ENCODE peak calls at places on chromosomes 3 and 15, in five cellular contexts. One of them, this sample, is unnamed.

GRCh38 chr15:25671132-25671531 is 192.0 kb downstream of the ATP10A start:
- DNase-seq in NCI-H446: no peak
- DNase-seq in SJSA1: no peak
- DNase-seq in activated CD8-positive, alpha-beta memory T cell treated with anti-CD3 and anti-CD28 coated beads, Interleukin-2, amount 50 U/mL, for 4 hours: no peak
- DNase-seq in stimulated activated CD4-positive, alpha-beta T cell treated with anti-CD3 and anti-CD28 coated beads, Interleukin-4, amount 100 ng/mL, for 48 hours: no peak
- DNase-seq in this sample: no peak

GRCh38 chr3:47890832-47891620 is 88.1 kb downstream of the DHX30 start:
- DNase-seq in NCI-H446: no peak
- DNase-seq in activated CD8-positive, alpha-beta memory T cell treated with anti-CD3 and anti-CD28 coated beads, Interleukin-2, amount 50 U/mL, for 4 hours: no peak
- DNase-seq in stimulated activated CD4-positive, alpha-beta T cell treated with anti-CD3 and anti-CD28 coated beads, Interleukin-4, amount 100 ng/mL, for 48 hours: no peak
- DNase-seq in SJSA1: no peak
- DNase-seq in this sample: no peak

GRCh38 chr15:57406040-57406772 is 29.9 kb downstream of the CGNL1 start:
- DNase-seq in stimulated activated CD4-positive, alpha-beta T cell treated with anti-CD3 and anti-CD28 coated beads, Interleukin-4, amount 100 ng/mL, for 48 hours: no peak
- DNase-seq in activated CD8-positive, alpha-beta memory T cell treated with anti-CD3 and anti-CD28 coated beads, Interleukin-2, amount 50 U/mL, for 4 hours: no peak
- DNase-seq in NCI-H446: no peak
- DNase-seq in SJSA1: no peak
- DNase-seq in this sample: no peak

GRCh38 chr3:73605388-73605787 is 19.4 kb downstream of the PDZRN3 start:
- DNase-seq in SJSA1: no peak
- DNase-seq in activated CD8-positive, alpha-beta memory T cell treated with anti-CD3 and anti-CD28 coated beads, Interleukin-2, amount 50 U/mL, for 4 hours: no peak
- DNase-seq in stimulated activated CD4-positive, alpha-beta T cell treated with anti-CD3 and anti-CD28 coated beads, Interleukin-4, amount 100 ng/mL, for 48 hours: no peak
- DNase-seq in NCI-H446: no peak
- DNase-seq in this sample: no peak

GRCh38 chr15:68508485-68509189 is 70.2 kb upstream of the CORO2B start:
- DNase-seq in SJSA1: no peak
- DNase-seq in stimulated activated CD4-positive, alpha-beta T cell treated with anti-CD3 and anti-CD28 coated beads, Interleukin-4, amount 100 ng/mL, for 48 hours: no peak
- DNase-seq in NCI-H446: no peak
- DNase-seq in activated CD8-positive, alpha-beta memory T cell treated with anti-CD3 and anti-CD28 coated beads, Interleukin-2, amount 50 U/mL, for 4 hours: no peak
- DNase-seq in this sample: no peak

GRCh38 chr3:188037965-188038581 is 115.9 kb upstream of the LPP start:
- DNase-seq in NCI-H446: no peak
- DNase-seq in activated CD8-positive, alpha-beta memory T cell treated with anti-CD3 and anti-CD28 coated beads, Interleukin-2, amount 50 U/mL, for 4 hours: no peak
- DNase-seq in SJSA1: no peak
- DNase-seq in stimulated activated CD4-positive, alpha-beta T cell treated with anti-CD3 and anti-CD28 coated beads, Interleukin-4, amount 100 ng/mL, for 48 hours: no peak
- DNase-seq in this sample: no peak

GRCh38 chr3:15060029-15060428 is 5.1 kb downstream of the MRPS25 start:
- DNase-seq in SJSA1: no peak
- DNase-seq in stimulated activated CD4-positive, alpha-beta T cell treated with anti-CD3 and anti-CD28 coated beads, Interleukin-4, amount 100 ng/mL, for 48 hours: no peak
- DNase-seq in activated CD8-positive, alpha-beta memory T cell treated with anti-CD3 and anti-CD28 coated beads, Interleukin-2, amount 50 U/mL, for 4 hours: no peak
- DNase-seq in NCI-H446: no peak
- DNase-seq in this sample: no peak

GRCh38 chr3:55426486-55426885 is 60.6 kb downstream of the WNT5A start:
- DNase-seq in NCI-H446: no peak
- DNase-seq in SJSA1: no peak
- DNase-seq in activated CD8-positive, alpha-beta memory T cell treated with anti-CD3 and anti-CD28 coated beads, Interleukin-2, amount 50 U/mL, for 4 hours: no peak
- DNase-seq in stimulated activated CD4-positive, alpha-beta T cell treated with anti-CD3 and anti-CD28 coated beads, Interleukin-4, amount 100 ng/mL, for 48 hours: no peak
- DNase-seq in this sample: no peak

GRCh38 chr3:65829228-65829627 is 209.5 kb downstream of the MAGI1 start:
- DNase-seq in activated CD8-positive, alpha-beta memory T cell treated with anti-CD3 and anti-CD28 coated beads, Interleukin-2, amount 50 U/mL, for 4 hours: no peak
- DNase-seq in SJSA1: no peak
- DNase-seq in NCI-H446: no peak
- DNase-seq in stimulated activated CD4-positive, alpha-beta T cell treated with anti-CD3 and anti-CD28 coated beads, Interleukin-4, amount 100 ng/mL, for 48 hours: no peak
- DNase-seq in this sample: no peak

GRCh38 chr15:75031773-75032302 is 8.4 kb downstream of the PPCDC start:
- DNase-seq in SJSA1: no peak
- DNase-seq in activated CD8-positive, alpha-beta memory T cell treated with anti-CD3 and anti-CD28 coated beads, Interleukin-2, amount 50 U/mL, for 4 hours: no peak
- DNase-seq in stimulated activated CD4-positive, alpha-beta T cell treated with anti-CD3 and anti-CD28 coated beads, Interleukin-4, amount 100 ng/mL, for 48 hours: no peak
- DNase-seq in NCI-H446: no peak
- DNase-seq in this sample: no peak

GRCh38 chr3:102529452-102529851 is 94.6 kb downstream of the ZPLD1 start:
- DNase-seq in SJSA1: no peak
- DNase-seq in NCI-H446: peak; percentile 45
- DNase-seq in activated CD8-positive, alpha-beta memory T cell treated with anti-CD3 and anti-CD28 coated beads, Interleukin-2, amount 50 U/mL, for 4 hours: no peak
- DNase-seq in stimulated activated CD4-positive, alpha-beta T cell treated with anti-CD3 and anti-CD28 coated beads, Interleukin-4, amount 100 ng/mL, for 48 hours: no peak
- DNase-seq in this sample: no peak

GRCh38 chr15:88089019-88089603 is 167.4 kb downstream of the NTRK3 start:
- DNase-seq in NCI-H446: no peak
- DNase-seq in stimulated activated CD4-positive, alpha-beta T cell treated with anti-CD3 and anti-CD28 coated beads, Interleukin-4, amount 100 ng/mL, for 48 hours: no peak
- DNase-seq in activated CD8-positive, alpha-beta memory T cell treated with anti-CD3 and anti-CD28 coated beads, Interleukin-2, amount 50 U/mL, for 4 hours: no peak
- DNase-seq in SJSA1: no peak
- DNase-seq in this sample: no peak

GRCh38 chr3:30516238-30516637 is 90.2 kb upstream of the TGFBR2 start:
- DNase-seq in SJSA1: no peak
- DNase-seq in stimulated activated CD4-positive, alpha-beta T cell treated with anti-CD3 and anti-CD28 coated beads, Interleukin-4, amount 100 ng/mL, for 48 hours: no peak
- DNase-seq in NCI-H446: peak; percentile 71
- DNase-seq in activated CD8-positive, alpha-beta memory T cell treated with anti-CD3 and anti-CD28 coated beads, Interleukin-2, amount 50 U/mL, for 4 hours: no peak
- DNase-seq in this sample: no peak

GRCh38 chr3:100402150-100402706 is 889 bp downstream of the LNP1 start:
- DNase-seq in NCI-H446: peak; percentile 41
- DNase-seq in activated CD8-positive, alpha-beta memory T cell treated with anti-CD3 and anti-CD28 coated beads, Interleukin-2, amount 50 U/mL, for 4 hours: no peak
- DNase-seq in stimulated activated CD4-positive, alpha-beta T cell treated with anti-CD3 and anti-CD28 coated beads, Interleukin-4, amount 100 ng/mL, for 48 hours: no peak
- DNase-seq in SJSA1: no peak
- DNase-seq in this sample: peak; percentile 45

GRCh38 chr3:152355744-152356665 is 87.3 kb downstream of the MBNL1 start:
- DNase-seq in SJSA1: no peak
- DNase-seq in stimulated activated CD4-positive, alpha-beta T cell treated with anti-CD3 and anti-CD28 coated beads, Interleukin-4, amount 100 ng/mL, for 48 hours: no peak
- DNase-seq in NCI-H446: no peak
- DNase-seq in activated CD8-positive, alpha-beta memory T cell treated with anti-CD3 and anti-CD28 coated beads, Interleukin-2, amount 50 U/mL, for 4 hours: no peak
- DNase-seq in this sample: no peak

GRCh38 chr3:79910337-79910736 is 142.5 kb upstream of the ROBO1 start:
- DNase-seq in activated CD8-positive, alpha-beta memory T cell treated with anti-CD3 and anti-CD28 coated beads, Interleukin-2, amount 50 U/mL, for 4 hours: no peak
- DNase-seq in SJSA1: no peak
- DNase-seq in stimulated activated CD4-positive, alpha-beta T cell treated with anti-CD3 and anti-CD28 coated beads, Interleukin-4, amount 100 ng/mL, for 48 hours: no peak
- DNase-seq in NCI-H446: no peak
- DNase-seq in this sample: no peak

GRCh38 chr3:119600732-119601131 is 3.0 kb downstream of the PLA1A start:
- DNase-seq in activated CD8-positive, alpha-beta memory T cell treated with anti-CD3 and anti-CD28 coated beads, Interleukin-2, amount 50 U/mL, for 4 hours: no peak
- DNase-seq in SJSA1: no peak
- DNase-seq in stimulated activated CD4-positive, alpha-beta T cell treated with anti-CD3 and anti-CD28 coated beads, Interleukin-4, amount 100 ng/mL, for 48 hours: no peak
- DNase-seq in NCI-H446: peak; percentile 11
- DNase-seq in this sample: no peak

GRCh38 chr15:38864827-38865604 is 300.4 kb upstream of the RASGRP1 start:
- DNase-seq in activated CD8-positive, alpha-beta memory T cell treated with anti-CD3 and anti-CD28 coated beads, Interleukin-2, amount 50 U/mL, for 4 hours: no peak
- DNase-seq in NCI-H446: no peak
- DNase-seq in stimulated activated CD4-positive, alpha-beta T cell treated with anti-CD3 and anti-CD28 coated beads, Interleukin-4, amount 100 ng/mL, for 48 hours: no peak
- DNase-seq in SJSA1: no peak
- DNase-seq in this sample: no peak

GRCh38 chr3:187880438-187880837 is 135.2 kb upstream of the BCL6 start:
- DNase-seq in stimulated activated CD4-positive, alpha-beta T cell treated with anti-CD3 and anti-CD28 coated beads, Interleukin-4, amount 100 ng/mL, for 48 hours: no peak
- DNase-seq in activated CD8-positive, alpha-beta memory T cell treated with anti-CD3 and anti-CD28 coated beads, Interleukin-2, amount 50 U/mL, for 4 hours: no peak
- DNase-seq in SJSA1: no peak
- DNase-seq in NCI-H446: no peak
- DNase-seq in this sample: no peak

GRCh38 chr3:55468251-55468650 is 18.9 kb downstream of the WNT5A start:
- DNase-seq in NCI-H446: no peak
- DNase-seq in activated CD8-positive, alpha-beta memory T cell treated with anti-CD3 and anti-CD28 coated beads, Interleukin-2, amount 50 U/mL, for 4 hours: no peak
- DNase-seq in SJSA1: no peak
- DNase-seq in stimulated activated CD4-positive, alpha-beta T cell treated with anti-CD3 and anti-CD28 coated beads, Interleukin-4, amount 100 ng/mL, for 48 hours: no peak
- DNase-seq in this sample: no peak

GRCh38 chr3:4670352-4670751 is 177.2 kb downstream of the ITPR1 start:
- DNase-seq in activated CD8-positive, alpha-beta memory T cell treated with anti-CD3 and anti-CD28 coated beads, Interleukin-2, amount 50 U/mL, for 4 hours: no peak
- DNase-seq in NCI-H446: no peak
- DNase-seq in SJSA1: no peak
- DNase-seq in stimulated activated CD4-positive, alpha-beta T cell treated with anti-CD3 and anti-CD28 coated beads, Interleukin-4, amount 100 ng/mL, for 48 hours: no peak
- DNase-seq in this sample: no peak

GRCh38 chr3:196016485-196016884 is 65.4 kb downstream of the TFRC start:
- DNase-seq in stimulated activated CD4-positive, alpha-beta T cell treated with anti-CD3 and anti-CD28 coated beads, Interleukin-4, amount 100 ng/mL, for 48 hours: no peak
- DNase-seq in NCI-H446: no peak
- DNase-seq in activated CD8-positive, alpha-beta memory T cell treated with anti-CD3 and anti-CD28 coated beads, Interleukin-2, amount 50 U/mL, for 4 hours: no peak
- DNase-seq in SJSA1: no peak
- DNase-seq in this sample: no peak

GRCh38 chr3:196638922-196639516 is 475 bp upstream of the NRROS start:
- DNase-seq in stimulated activated CD4-positive, alpha-beta T cell treated with anti-CD3 and anti-CD28 coated beads, Interleukin-4, amount 100 ng/mL, for 48 hours: no peak
- DNase-seq in activated CD8-positive, alpha-beta memory T cell treated with anti-CD3 and anti-CD28 coated beads, Interleukin-2, amount 50 U/mL, for 4 hours: no peak
- DNase-seq in NCI-H446: no peak
- DNase-seq in SJSA1: no peak
- DNase-seq in this sample: no peak

GRCh38 chr3:78580691-78581090 is 1187.1 kb downstream of the ROBO1 start:
- DNase-seq in activated CD8-positive, alpha-beta memory T cell treated with anti-CD3 and anti-CD28 coated beads, Interleukin-2, amount 50 U/mL, for 4 hours: no peak
- DNase-seq in stimulated activated CD4-positive, alpha-beta T cell treated with anti-CD3 and anti-CD28 coated beads, Interleukin-4, amount 100 ng/mL, for 48 hours: no peak
- DNase-seq in NCI-H446: no peak
- DNase-seq in SJSA1: no peak
- DNase-seq in this sample: no peak

GRCh38 chr3:94593531-94594150 is 530.8 kb downstream of the NSUN3 start:
- DNase-seq in activated CD8-positive, alpha-beta memory T cell treated with anti-CD3 and anti-CD28 coated beads, Interleukin-2, amount 50 U/mL, for 4 hours: no peak
- DNase-seq in stimulated activated CD4-positive, alpha-beta T cell treated with anti-CD3 and anti-CD28 coated beads, Interleukin-4, amount 100 ng/mL, for 48 hours: no peak
- DNase-seq in NCI-H446: no peak
- DNase-seq in SJSA1: no peak
- DNase-seq in this sample: no peak

GRCh38 chr3:125194849-125195601 is 17.5 kb downstream of the SLC12A8 start:
- DNase-seq in activated CD8-positive, alpha-beta memory T cell treated with anti-CD3 and anti-CD28 coated beads, Interleukin-2, amount 50 U/mL, for 4 hours: no peak
- DNase-seq in SJSA1: peak; percentile 87
- DNase-seq in stimulated activated CD4-positive, alpha-beta T cell treated with anti-CD3 and anti-CD28 coated beads, Interleukin-4, amount 100 ng/mL, for 48 hours: no peak
- DNase-seq in NCI-H446: peak; percentile 14
- DNase-seq in this sample: no peak

GRCh38 chr3:190533511-190534282 is 19.8 kb downstream of the IL1RAP start:
- DNase-seq in activated CD8-positive, alpha-beta memory T cell treated with anti-CD3 and anti-CD28 coated beads, Interleukin-2, amount 50 U/mL, for 4 hours: no peak
- DNase-seq in SJSA1: peak; percentile 86
- DNase-seq in stimulated activated CD4-positive, alpha-beta T cell treated with anti-CD3 and anti-CD28 coated beads, Interleukin-4, amount 100 ng/mL, for 48 hours: no peak
- DNase-seq in NCI-H446: no peak
- DNase-seq in this sample: no peak

GRCh38 chr15:57323299-57323805 is 53.0 kb upstream of the CGNL1 start:
- DNase-seq in stimulated activated CD4-positive, alpha-beta T cell treated with anti-CD3 and anti-CD28 coated beads, Interleukin-4, amount 100 ng/mL, for 48 hours: no peak
- DNase-seq in NCI-H446: no peak
- DNase-seq in activated CD8-positive, alpha-beta memory T cell treated with anti-CD3 and anti-CD28 coated beads, Interleukin-2, amount 50 U/mL, for 4 hours: no peak
- DNase-seq in SJSA1: no peak
- DNase-seq in this sample: no peak

GRCh38 chr15:65954289-65954741 is 85.0 kb downstream of the RAB11A start:
- DNase-seq in activated CD8-positive, alpha-beta memory T cell treated with anti-CD3 and anti-CD28 coated beads, Interleukin-2, amount 50 U/mL, for 4 hours: no peak
- DNase-seq in NCI-H446: no peak
- DNase-seq in SJSA1: no peak
- DNase-seq in stimulated activated CD4-positive, alpha-beta T cell treated with anti-CD3 and anti-CD28 coated beads, Interleukin-4, amount 100 ng/mL, for 48 hours: no peak
- DNase-seq in this sample: no peak

GRCh38 chr3:37940242-37940908 is 50.2 kb upstream of the VILL start:
- DNase-seq in SJSA1: no peak
- DNase-seq in stimulated activated CD4-positive, alpha-beta T cell treated with anti-CD3 and anti-CD28 coated beads, Interleukin-4, amount 100 ng/mL, for 48 hours: no peak
- DNase-seq in NCI-H446: no peak
- DNase-seq in activated CD8-positive, alpha-beta memory T cell treated with anti-CD3 and anti-CD28 coated beads, Interleukin-2, amount 50 U/mL, for 4 hours: no peak
- DNase-seq in this sample: no peak

GRCh38 chr15:66565731-66566130 is at the start of gene LCTL:
- DNase-seq in stimulated activated CD4-positive, alpha-beta T cell treated with anti-CD3 and anti-CD28 coated beads, Interleukin-4, amount 100 ng/mL, for 48 hours: no peak
- DNase-seq in NCI-H446: no peak
- DNase-seq in activated CD8-positive, alpha-beta memory T cell treated with anti-CD3 and anti-CD28 coated beads, Interleukin-2, amount 50 U/mL, for 4 hours: no peak
- DNase-seq in SJSA1: peak; percentile 80
- DNase-seq in this sample: no peak

GRCh38 chr3:100482181-100482580 is 10.2 kb upstream of the TMEM45A start:
- DNase-seq in SJSA1: no peak
- DNase-seq in activated CD8-positive, alpha-beta memory T cell treated with anti-CD3 and anti-CD28 coated beads, Interleukin-2, amount 50 U/mL, for 4 hours: no peak
- DNase-seq in NCI-H446: no peak
- DNase-seq in stimulated activated CD4-positive, alpha-beta T cell treated with anti-CD3 and anti-CD28 coated beads, Interleukin-4, amount 100 ng/mL, for 48 hours: no peak
- DNase-seq in this sample: no peak

GRCh38 chr3:159881828-159882309 is 106.8 kb upstream of the IL12A start:
- DNase-seq in activated CD8-positive, alpha-beta memory T cell treated with anti-CD3 and anti-CD28 coated beads, Interleukin-2, amount 50 U/mL, for 4 hours: no peak
- DNase-seq in SJSA1: no peak
- DNase-seq in stimulated activated CD4-positive, alpha-beta T cell treated with anti-CD3 and anti-CD28 coated beads, Interleukin-4, amount 100 ng/mL, for 48 hours: no peak
- DNase-seq in NCI-H446: peak; percentile 38
- DNase-seq in this sample: no peak

GRCh38 chr3:125141596-125142417 is 70.7 kb downstream of the SLC12A8 start:
- DNase-seq in NCI-H446: no peak
- DNase-seq in stimulated activated CD4-positive, alpha-beta T cell treated with anti-CD3 and anti-CD28 coated beads, Interleukin-4, amount 100 ng/mL, for 48 hours: peak; percentile 67
- DNase-seq in SJSA1: no peak
- DNase-seq in activated CD8-positive, alpha-beta memory T cell treated with anti-CD3 and anti-CD28 coated beads, Interleukin-2, amount 50 U/mL, for 4 hours: peak; percentile 63
- DNase-seq in this sample: no peak

GRCh38 chr3:155425351-155425750 is 131.9 kb upstream of the STRIT1 start:
- DNase-seq in SJSA1: no peak
- DNase-seq in stimulated activated CD4-positive, alpha-beta T cell treated with anti-CD3 and anti-CD28 coated beads, Interleukin-4, amount 100 ng/mL, for 48 hours: no peak
- DNase-seq in NCI-H446: no peak
- DNase-seq in activated CD8-positive, alpha-beta memory T cell treated with anti-CD3 and anti-CD28 coated beads, Interleukin-2, amount 50 U/mL, for 4 hours: no peak
- DNase-seq in this sample: peak; percentile 17

GRCh38 chr3:178512627-178513026 is 23.6 kb upstream of the KCNMB2 start:
- DNase-seq in activated CD8-positive, alpha-beta memory T cell treated with anti-CD3 and anti-CD28 coated beads, Interleukin-2, amount 50 U/mL, for 4 hours: no peak
- DNase-seq in NCI-H446: no peak
- DNase-seq in SJSA1: no peak
- DNase-seq in stimulated activated CD4-positive, alpha-beta T cell treated with anti-CD3 and anti-CD28 coated beads, Interleukin-4, amount 100 ng/mL, for 48 hours: no peak
- DNase-seq in this sample: no peak

GRCh38 chr3:16090013-16090412 is 84.5 kb upstream of the GALNT15 start:
- DNase-seq in activated CD8-positive, alpha-beta memory T cell treated with anti-CD3 and anti-CD28 coated beads, Interleukin-2, amount 50 U/mL, for 4 hours: no peak
- DNase-seq in stimulated activated CD4-positive, alpha-beta T cell treated with anti-CD3 and anti-CD28 coated beads, Interleukin-4, amount 100 ng/mL, for 48 hours: no peak
- DNase-seq in NCI-H446: peak; percentile 37
- DNase-seq in SJSA1: peak; percentile 72
- DNase-seq in this sample: no peak

GRCh38 chr3:134998855-134999254 is 203.8 kb downstream of the EPHB1 start:
- DNase-seq in stimulated activated CD4-positive, alpha-beta T cell treated with anti-CD3 and anti-CD28 coated beads, Interleukin-4, amount 100 ng/mL, for 48 hours: no peak
- DNase-seq in SJSA1: no peak
- DNase-seq in NCI-H446: no peak
- DNase-seq in activated CD8-positive, alpha-beta memory T cell treated with anti-CD3 and anti-CD28 coated beads, Interleukin-2, amount 50 U/mL, for 4 hours: no peak
- DNase-seq in this sample: no peak

This sample was measured in NCI-H1694.